ENCODE peak calls at places on chromosomes 3 and 15, in nine cellular contexts. A, V, D, F, C, N, E, Z and L are unnamed samples.

GRCh38 chr15:62719316-62719715 is 323.2 kb upstream of the TPM1 start:
- DNase-seq in A (peak; percentile 75), V (peak; percentile 23), D (no peak), F (no peak), C (no peak), N (no peak), E (no peak), Z (no peak), L (no peak)

GRCh38 chr15:63350178-63350621 is 31.4 kb downstream of the CA12 start:
- DNase-seq in A (no peak), V (peak; percentile 85), D (no peak), F (no peak), C (peak; percentile 80), N (no peak), E (no peak), Z (no peak), L (no peak)

GRCh38 chr3:66270314-66270713 is 49.5 kb downstream of the SLC25A26 start:
- DNase-seq in A (no peak), V (no peak), D (no peak), F (no peak), C (no peak), N (no peak), E (no peak), Z (no peak), L (no peak)

GRCh38 chr3:152385761-152386160 is 117.0 kb downstream of the MBNL1 start:
- DNase-seq in A (peak; percentile 47), V (peak; percentile 42), D (no peak), F (peak; percentile 68), C (no peak), N (no peak), E (no peak), Z (no peak), L (no peak)

GRCh38 chr3:76415384-76415783 is 624.5 kb upstream of the ROBO2 start:
- DNase-seq in A (no peak), V (no peak), D (no peak), F (no peak), C (no peak), N (no peak), E (no peak), Z (no peak), L (no peak)

GRCh38 chr15:34719051-34719882 is 35.5 kb downstream of the GJD2 start:
- DNase-seq in A (no peak), V (no peak), D (no peak), F (no peak), C (no peak), N (no peak), E (no peak), Z (no peak), L (no peak)

GRCh38 chr15:77346637-77347036 is 73.3 kb downstream of the PEAK1 start:
- DNase-seq in A (no peak), V (no peak), D (no peak), F (no peak), C (no peak), N (peak; percentile 11), E (no peak), Z (no peak), L (no peak)

GRCh38 chr15:43225201-43225949 is 4.6 kb upstream of the EPB42 start:
- DNase-seq in A (peak; percentile 79), V (peak; percentile 82), D (peak; percentile 33), F (peak; percentile 65), C (no peak), N (no peak), E (peak; percentile 8), Z (peak; percentile 15), L (no peak)

GRCh38 chr15:93973287-93973686 is 258.1 kb upstream of the MCTP2 start:
- DNase-seq in A (no peak), V (no peak), D (no peak), F (no peak), C (peak; percentile 47), N (no peak), E (no peak), Z (no peak), L (no peak)